ENCODE peak calls at places on chromosomes 3 and 15, in nine cellular contexts. I is A549, R is GM23248, K is small intestine, U is mammary epithelial cell, A is psoas muscle, G is GM12865, X is adrenal gland, M is colonic mucosa. D is an unnamed sample.

GRCh38 chr3:126064627-126065258 is 19.2 kb downstream of the SLC41A3 start:
- DNase-seq in U (no peak), M (no peak), R (no peak), K (peak; percentile 86), A (no peak), X (no peak), G (no peak), I (no peak), D (no peak)

GRCh38 chr3:38960953-38961622 is 90.7 kb downstream of the SCN11A start:
- DNase-seq in R (peak; percentile 61), M (peak; percentile 56), A (no peak), I (peak; percentile 60), X (no peak), U (peak; percentile 24), K (peak; percentile 53), G (peak; percentile 39), D (peak; percentile 64)

GRCh38 chr3:8723612-8724011 is 10.0 kb upstream of the CAV3 start:
- DNase-seq in R (no peak), X (no peak), U (no peak), K (no peak), M (no peak), G (no peak), A (no peak), I (no peak), D (no peak)

GRCh38 chr3:152320201-152320617 is 51.5 kb downstream of the MBNL1 start:
- DNase-seq in X (no peak), M (no peak), G (no peak), U (no peak), I (no peak), K (peak; percentile 30), R (peak; percentile 67), A (no peak), D (no peak)

GRCh38 chr15:87099916-87100315 is 1020.2 kb downstream of the AGBL1 start:
- DNase-seq in X (no peak), M (no peak), U (peak; percentile 59), A (no peak), R (no peak), K (no peak), G (no peak), I (no peak), D (peak; percentile 58)

GRCh38 chr3:179765396-179765795 is 112.6 kb downstream of the USP13 start:
- DNase-seq in G (no peak), A (no peak), K (no peak), M (no peak), R (peak; percentile 14), I (no peak), X (no peak), U (no peak), D (no peak)

GRCh38 chr3:20072422-20072821 is 32.2 kb downstream of the KAT2B start:
- DNase-seq in A (no peak), I (no peak), M (no peak), K (no peak), U (no peak), X (no peak), G (no peak), R (no peak), D (no peak)

GRCh38 chr15:58264068-58264971 is 126.1 kb downstream of the AQP9 start:
- DNase-seq in A (no peak), G (no peak), I (no peak), K (no peak), R (no peak), U (no peak), X (no peak), M (no peak), D (no peak)

GRCh38 chr3:105752791-105753415 is 115.9 kb downstream of the CBLB start:
- DNase-seq in A (no peak), K (peak; percentile 58), X (no peak), R (peak; percentile 64), U (peak; percentile 60), G (peak; percentile 41), I (no peak), M (no peak), D (peak; percentile 18)

GRCh38 chr3:184456476-184456875 is 76.6 kb downstream of the CHRD start:
- DNase-seq in M (no peak), A (no peak), K (no peak), G (no peak), R (no peak), X (no peak), I (no peak), U (no peak), D (no peak)

DNA sequence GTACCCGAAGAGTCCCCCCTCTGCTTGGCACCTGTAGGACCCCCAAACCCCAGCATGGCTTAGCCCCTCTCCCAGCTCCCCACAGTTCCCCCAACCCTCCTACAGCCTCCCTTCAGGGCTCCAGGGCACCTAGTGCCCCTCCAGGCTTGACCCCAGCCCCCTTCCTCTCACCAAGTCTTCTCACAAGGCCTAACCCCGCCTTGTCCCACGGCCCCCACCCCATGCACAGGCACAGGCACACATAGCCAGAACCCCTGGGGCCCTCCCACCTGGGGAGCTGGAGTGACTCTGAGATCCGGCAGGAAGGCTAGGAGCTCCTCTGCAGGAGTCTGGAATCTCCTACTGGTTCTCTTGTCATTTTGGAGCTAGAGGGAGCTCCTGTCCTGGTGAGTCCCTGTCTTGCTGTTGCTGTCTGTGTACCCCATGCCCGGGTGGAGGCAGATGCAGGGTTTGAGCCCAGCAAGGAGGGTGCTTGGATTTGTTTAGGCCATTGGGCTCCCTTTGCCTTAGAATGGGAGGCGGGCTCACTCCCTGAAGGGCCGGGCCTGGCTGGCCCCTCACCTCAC is 39.6 kb downstream of the KLF13 start:
- DNase-seq in U (peak; percentile 32), I (no peak), G (no peak), K (no peak), M (peak; percentile 45), X (no peak), A (peak; percentile 40), R (peak; percentile 40), D (no peak)
- H3K4me3 ChIP-seq in U (no peak overlapping the region), I (no peak overlapping the region), G (no peak overlapping the region), K (peak overlapping the region; percentile 10), M (no peak overlapping the region), X (no peak overlapping the region), A (peak overlapping the region; percentile 59), R (no peak overlapping the region), D (no peak overlapping the region)

GRCh38 chr3:44437800-44438199 is 39.7 kb downstream of the ZNF445 start:
- DNase-seq in K (no peak), M (no peak), G (no peak), X (no peak), U (no peak), I (no peak), R (no peak), A (no peak), D (no peak)

GRCh38 chr3:44442591-44443309 is 34.7 kb downstream of the ZNF445 start:
- DNase-seq in K (no peak), X (no peak), I (no peak), A (no peak), U (no peak), G (no peak), R (no peak), M (no peak), D (no peak)

GRCh38 chr3:44444437-44444836 is 33.0 kb downstream of the ZNF445 start:
- DNase-seq in K (no peak), M (no peak), A (no peak), U (no peak), G (no peak), R (no peak), X (no peak), I (no peak), D (no peak)

GRCh38 chr3:44434834-44435510 is 42.5 kb downstream of the ZNF445 start:
- DNase-seq in X (no peak), I (no peak), K (no peak), U (no peak), M (no peak), G (no peak), A (no peak), R (no peak), D (no peak)

DNA sequence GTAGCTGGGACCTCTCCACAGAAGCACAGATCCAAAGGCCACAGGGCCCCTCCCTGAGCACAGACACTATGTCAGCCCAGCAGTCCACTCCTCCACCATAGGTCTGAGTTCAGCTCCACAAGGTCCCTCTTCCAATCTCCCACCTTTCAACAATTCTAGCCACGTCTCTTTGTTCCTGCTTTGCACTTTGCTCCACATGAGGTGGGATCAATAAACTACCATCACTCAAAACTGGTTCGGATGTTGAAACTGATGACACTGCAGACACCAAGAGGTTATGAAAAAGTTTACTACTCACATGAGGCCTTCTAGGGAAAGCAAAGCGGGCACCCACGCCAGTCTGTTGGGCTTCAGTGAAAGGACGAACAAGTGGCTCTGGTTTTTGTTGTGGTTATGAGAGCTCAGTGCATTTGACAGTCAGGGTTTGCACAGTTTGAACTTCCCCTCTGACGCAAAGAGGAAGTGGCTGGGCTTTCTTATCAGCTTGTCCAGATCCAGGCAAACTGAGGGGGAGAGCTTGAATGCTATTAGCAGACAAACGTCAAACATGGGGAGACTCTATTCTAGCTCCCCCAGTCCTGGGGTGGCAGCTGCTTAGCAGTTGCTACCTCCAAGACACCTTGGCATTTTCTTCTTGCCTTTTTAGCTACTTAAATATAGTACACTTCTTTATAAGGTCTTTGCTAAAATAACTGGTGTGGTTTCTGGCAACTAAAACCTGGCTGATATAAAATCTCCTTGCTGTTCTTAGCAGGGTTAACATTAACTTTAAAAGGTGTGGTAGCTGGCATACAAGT is 37.8 kb downstream of the ZNF445 start:
- DNase-seq in A (peak; percentile 43), R (no peak), K (peak; percentile 87), M (peak; percentile 75), X (peak; percentile 77), U (no peak), G (peak; percentile 92), I (no peak), D (peak; percentile 50)
- H3K4me3 ChIP-seq in A (peak overlapping the region; percentile 41), R (no peak overlapping the region), K (no peak overlapping the region), M (no peak overlapping the region), X (no peak overlapping the region), U (no peak overlapping the region), G (no peak overlapping the region), I (no peak overlapping the region), D (no peak overlapping the region)

DNA sequence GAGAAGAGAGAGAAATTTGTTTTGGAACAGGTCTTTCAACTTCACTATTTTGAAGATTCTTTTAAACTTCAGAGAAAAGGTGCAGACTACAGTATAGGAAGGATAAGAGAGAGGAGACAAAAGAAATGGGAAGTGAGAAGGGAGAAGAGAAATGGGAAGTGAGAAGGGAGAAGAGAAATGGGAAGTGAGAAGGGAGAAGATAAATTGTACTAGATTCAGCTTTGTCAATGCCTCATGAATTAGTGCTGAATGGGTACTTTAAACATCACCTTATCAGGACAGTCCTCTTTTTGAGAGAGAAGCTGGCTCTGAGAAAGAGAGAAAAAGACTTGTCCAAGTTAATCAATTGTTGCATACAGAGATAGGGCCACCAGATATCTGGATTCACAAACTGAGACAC is 963 bp downstream of the P3H2 start:
- DNase-seq in K (no peak), X (no peak), M (no peak), A (no peak), U (no peak), G (no peak), R (no peak), I (no peak), D (no peak)
- H3K4me3 ChIP-seq in K (peak overlapping the region; percentile 54), X (peak overlapping the region; percentile 9), M (peak overlapping the region; percentile 82), A (peak overlapping the region; percentile 65), U (peak overlapping the region; percentile 90), G (peak overlapping the region; percentile 87), R (peak overlapping the region; percentile 82), I (peak overlapping the region; percentile 96), D (peak overlapping the region; percentile 70)

DNA sequence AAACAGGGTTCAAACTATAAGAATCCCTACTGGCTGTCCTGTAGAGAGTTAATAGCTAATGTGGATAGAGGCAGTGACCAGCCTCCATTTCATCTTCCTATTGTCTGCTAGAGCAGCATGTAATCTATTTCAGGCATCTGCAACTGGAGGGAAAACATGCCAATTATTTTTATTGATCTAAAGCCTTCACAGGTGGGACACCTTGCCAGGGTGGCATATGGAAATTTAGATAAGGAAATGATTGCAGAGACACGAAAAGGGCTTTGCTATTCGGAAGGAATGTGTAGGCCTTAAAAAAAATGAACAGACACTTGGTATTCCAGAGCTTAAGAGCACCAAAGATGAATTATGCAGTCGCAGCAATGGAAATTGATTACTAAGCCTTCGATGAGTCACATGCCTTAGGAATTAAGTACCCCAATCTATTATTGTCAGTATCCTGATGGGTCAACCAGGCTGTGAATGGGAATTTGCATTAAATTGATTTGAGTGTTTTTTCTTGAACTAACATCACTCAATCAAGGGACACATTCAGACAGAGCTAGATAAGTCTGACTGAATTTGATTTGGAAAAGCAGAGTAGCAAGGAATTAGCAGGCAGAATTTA is 454.7 kb downstream of the SQOR start:
- DNase-seq in M (no peak), G (no peak), A (no peak), X (no peak), I (no peak), U (no peak), K (no peak), R (no peak), D (peak; percentile 6)
- H3K4me3 ChIP-seq in M (no peak overlapping the region), G (no peak overlapping the region), A (no peak overlapping the region), X (no peak overlapping the region), I (no peak overlapping the region), U (no peak overlapping the region), K (no peak overlapping the region), R (no peak overlapping the region), D (no peak overlapping the region)